ENCODE peak calls at places on chromosome 16, in five cellular contexts. G is tibial nerve, T is left ventricle myocardium inferior, M is ascending aorta, R is endodermal cell. D is an unnamed sample. For H3K4me1, the result is how much of the 10 kb centered on the place peaks cover.

GRCh38 chr16:19499481-19499880 is 22.4 kb downstream of the GDE1 start:
- DNase-seq in G (no peak), R (peak), T (no peak), M (no peak), D (no peak)

GRCh38 chr16:73058616-73059409 is 10.9 kb upstream of the ZFHX3 start:
- DNase-seq in T (peak), R (peak), M (no peak), G (no peak), D (peak)

GRCh38 chr16:11572301-11572995 is 14.3 kb downstream of the LITAF start:
- DNase-seq in T (peak), M (peak), R (peak), G (no peak), D (peak)

GRCh38 chr16:26665166-26665939 is 401.4 kb upstream of the C16orf82 start:
- DNase-seq in T (no peak), G (no peak), M (no peak), R (no peak), D (no peak)

GRCh38 chr16:78684040-78684611 is 584.7 kb downstream of the WWOX start:
- DNase-seq in T (peak), R (no peak), M (peak), G (peak), D (peak)

GRCh38 chr16:4410335-4411075 is 5.9 kb downstream of the CORO7 start:
- DNase-seq in M (no peak), G (no peak), T (no peak), R (no peak), D (peak)

GRCh38 chr16:67258160-67258835 is 9.5 kb downstream of the SLC9A5 start:
- DNase-seq in R (no peak), M (no peak), T (no peak), G (no peak), D (peak)

GRCh38 chr16:51952500-51952899 is 594.4 kb downstream of the TOX3 start:
- DNase-seq in G (no peak), R (no peak), T (no peak), M (no peak), D (no peak)

GRCh38 chr16:11114366-11115164 is 141.4 kb downstream of the SOCS1 start:
- DNase-seq in R (no peak), G (no peak), M (no peak), T (no peak), D (peak)

GRCh38 chr16:55248058-55248457 is 75.9 kb upstream of the IRX6 start:
- DNase-seq in M (no peak), T (no peak), G (no peak), R (no peak), D (no peak)

GRCh38 chr16:80176114-80176513 is 364.7 kb upstream of the DYNLRB2 start:
- DNase-seq in G (no peak), T (no peak), M (no peak), R (no peak), D (no peak)

GRCh38 chr16:25114121-25114520 is 2.6 kb downstream of the LCMT1 start:
- DNase-seq in M (no peak), G (no peak), T (no peak), R (no peak), D (no peak)

GRCh38 chr16:3097266-3097665 is 1.8 kb downstream of the ZSCAN10 start:
- DNase-seq in G (no peak), M (no peak), T (no peak), R (peak), D (no peak)

GRCh38 chr16:27728691-27729090 is 178.7 kb downstream of the KATNIP start:
- DNase-seq in G (no peak), T (no peak), R (no peak), M (no peak), D (no peak)

GRCh38 chr16:27727941-27728340 is 178.0 kb downstream of the KATNIP start:
- DNase-seq in G (no peak), R (no peak), T (no peak), M (no peak), D (no peak)

GRCh38 chr16:27730703-27731220 is 180.8 kb downstream of the KATNIP start:
- DNase-seq in M (no peak), R (no peak), T (no peak), G (no peak), D (no peak)

GRCh38 chr16:27726621-27727275 is 176.8 kb downstream of the KATNIP start:
- DNase-seq in R (no peak), T (no peak), G (no peak), M (no peak), D (no peak)

DNA sequence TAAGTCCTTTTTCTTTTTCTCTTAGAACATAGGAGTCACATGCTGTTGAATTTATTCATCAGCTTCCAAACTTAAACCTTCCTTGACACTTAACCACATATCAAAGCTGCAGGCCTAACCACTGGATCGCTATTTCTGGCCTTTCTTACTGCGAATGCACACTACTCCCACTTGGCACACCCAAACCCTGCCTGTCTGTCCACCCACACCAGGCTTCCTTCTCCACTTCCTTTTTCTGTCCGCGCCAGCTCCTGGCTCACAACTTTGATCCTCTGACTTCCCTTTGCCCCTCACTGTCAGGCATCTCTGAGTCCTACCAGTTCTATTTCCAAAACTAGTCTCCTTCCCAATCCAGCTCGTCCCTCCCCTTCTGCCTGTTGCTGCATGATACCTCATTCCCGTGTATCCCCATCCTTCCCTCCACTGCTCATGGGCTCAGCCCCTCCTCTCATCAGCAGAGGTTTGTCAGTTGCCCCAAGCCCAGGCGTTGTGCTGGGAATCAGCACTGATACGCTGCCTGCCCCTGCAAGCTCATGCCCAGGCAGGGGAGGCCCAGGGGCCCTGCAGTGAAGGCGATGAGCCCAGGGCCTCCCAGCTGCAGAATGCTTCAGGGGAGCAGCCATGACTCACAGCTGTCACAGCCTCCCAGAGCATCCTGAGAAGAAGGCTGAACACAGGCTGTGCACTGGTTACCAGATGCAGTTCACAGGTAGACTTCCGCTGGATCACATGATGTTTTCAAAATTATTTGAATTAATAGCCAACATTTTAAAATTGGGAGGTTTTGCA is 179.8 kb downstream of the KATNIP start:
- DNase-seq in R (no peak), T (no peak), M (no peak), G (no peak), D (peak)
- H3K27ac ChIP-seq in R (no peak), T (no peak), M (no peak), G (no peak), D (no peak)

DNA sequence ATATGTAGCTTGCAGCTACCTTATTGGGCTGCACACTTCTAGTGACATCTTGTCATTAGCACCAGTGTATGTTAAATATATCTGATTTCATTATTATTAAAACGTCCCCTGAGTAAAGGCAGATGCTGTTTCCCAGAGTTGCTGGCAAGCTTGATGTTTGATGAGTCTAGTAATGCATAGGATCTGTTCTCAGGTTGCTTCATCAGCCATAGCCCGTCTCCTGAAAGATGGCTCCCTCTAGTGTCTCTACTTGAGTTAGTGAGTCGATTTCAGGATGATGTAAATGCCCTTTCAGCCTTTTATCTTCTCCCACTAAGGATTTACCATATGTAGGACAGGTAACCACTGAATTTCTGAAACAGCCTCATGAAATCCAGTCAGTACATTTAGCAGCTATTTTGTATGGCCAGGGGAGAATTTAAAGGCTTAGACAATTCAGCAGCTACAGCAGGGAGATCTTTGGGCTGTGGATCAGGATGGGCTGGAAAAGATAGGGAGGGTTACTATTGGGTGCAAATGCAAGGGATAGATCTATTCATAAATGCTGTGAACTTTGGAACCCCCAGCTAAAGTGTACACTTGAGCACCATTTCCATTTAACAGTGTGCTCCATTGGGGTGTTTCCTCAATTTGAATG is 376.3 kb downstream of the CNTNAP4 start:
- DNase-seq in G (no peak), M (no peak), T (no peak), R (peak), D (no peak)
- TF ChIP-seq CTCF in G (peak), M (no peak), T (peak), R (peak), D (no peak)

DNA sequence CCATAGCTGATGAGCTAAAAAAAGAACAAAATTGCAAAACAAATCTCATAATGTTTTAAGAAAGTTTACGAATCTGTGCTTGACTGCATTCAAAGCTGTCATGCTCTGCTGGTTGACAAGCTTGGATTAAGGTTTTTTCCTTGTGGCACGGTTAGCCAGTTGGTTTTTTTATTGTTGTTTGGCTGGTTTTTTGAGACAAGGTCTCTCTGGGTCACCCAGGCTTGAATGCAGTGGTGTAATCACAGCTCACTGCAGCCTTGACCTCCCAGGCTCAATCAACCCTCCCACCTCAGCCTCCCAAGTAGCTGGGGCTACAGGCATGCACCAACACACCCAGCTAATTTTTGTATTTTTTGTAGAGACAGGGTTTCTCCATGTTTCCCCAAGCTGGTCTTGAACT is 45.7 kb downstream of the PHKB start:
- DNase-seq in M (no peak), T (no peak), G (no peak), R (no peak), D (no peak)
- H3K4me1 ChIP-seq in M (under half), T (under half), G (under half), R (under half), D (under half)

GRCh38 chr16:1372292-1372950 is 20.7 kb downstream of the GNPTG start:
- DNase-seq in M (no peak), T (no peak), R (no peak), G (no peak), D (no peak)

GRCh38 chr16:1375741-1376410 is 24.1 kb downstream of the GNPTG start:
- DNase-seq in G (no peak), M (no peak), T (no peak), R (no peak), D (no peak)

GRCh38 chr16:1377406-1378010 is 25.8 kb downstream of the GNPTG start:
- DNase-seq in R (no peak), M (no peak), T (no peak), G (no peak), D (no peak)

GRCh38 chr16:1374418-1375297 is 22.9 kb downstream of the GNPTG start:
- DNase-seq in T (no peak), R (no peak), G (no peak), M (no peak), D (no peak)

GRCh38 chr16:1375298-1375640 is 23.5 kb downstream of the GNPTG start:
- DNase-seq in M (no peak), T (no peak), R (no peak), G (no peak), D (no peak)
- H3K27ac ChIP-seq in M (no peak), T (no peak), R (no peak), G (no peak), D (no peak)

DNA sequence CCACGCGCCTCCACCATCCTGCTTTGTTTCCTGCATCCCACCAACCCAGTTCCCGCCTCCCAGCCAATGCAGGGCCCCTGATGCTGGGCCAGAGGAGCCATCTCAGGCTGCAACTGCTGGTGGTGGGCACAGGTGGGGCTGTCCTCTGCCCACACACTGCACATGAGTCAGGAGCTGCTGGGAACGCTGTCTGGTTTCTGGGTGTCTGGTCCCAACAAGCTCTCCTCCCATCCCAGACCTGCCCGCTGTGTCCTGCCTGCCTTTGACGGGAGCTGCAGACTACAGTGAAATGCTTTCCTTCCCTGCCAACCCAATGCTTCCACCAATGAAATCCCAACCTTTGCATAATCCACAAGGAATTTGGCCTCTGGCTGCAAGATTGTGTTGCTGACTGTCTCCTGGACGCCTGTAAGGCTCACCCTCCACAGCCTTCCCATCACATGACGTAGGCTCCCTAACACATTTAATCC is 98.9 kb downstream of the N4BP1 start:
- DNase-seq in T (no peak), M (no peak), R (no peak), G (no peak), D (no peak)
- TF ChIP-seq CTCF in T (no peak), M (no peak), R (no peak), G (no peak), D (no peak)

GRCh38 chr16:1531638-1531910 is 1.9 kb upstream of the TMEM204 start:
- DNase-seq in G (no peak), R (no peak), M (no peak), T (no peak), D (no peak)
- H3K4me1 ChIP-seq in G (half or more), R (under half), M (under half), T (half or more), D (half or more)

GRCh38 chr16:87391324-87391949 is 699 bp upstream of the MAP1LC3B start:
- DNase-seq in R (peak), T (peak), M (peak), G (peak), D (peak)

GRCh38 chr16:87391950-87392822 is at the start of gene MAP1LC3B:
- DNase-seq in G (peak), T (peak), R (peak), M (peak), D (peak)

GRCh38 chr16:87392823-87393679 is 915 bp downstream of the MAP1LC3B start:
- DNase-seq in G (no peak), T (peak), R (peak), M (peak), D (peak)

GRCh38 chr16:87395181-87395842 is 3.2 kb downstream of the MAP1LC3B start:
- DNase-seq in G (no peak), M (no peak), R (no peak), T (peak), D (no peak)

DNA sequence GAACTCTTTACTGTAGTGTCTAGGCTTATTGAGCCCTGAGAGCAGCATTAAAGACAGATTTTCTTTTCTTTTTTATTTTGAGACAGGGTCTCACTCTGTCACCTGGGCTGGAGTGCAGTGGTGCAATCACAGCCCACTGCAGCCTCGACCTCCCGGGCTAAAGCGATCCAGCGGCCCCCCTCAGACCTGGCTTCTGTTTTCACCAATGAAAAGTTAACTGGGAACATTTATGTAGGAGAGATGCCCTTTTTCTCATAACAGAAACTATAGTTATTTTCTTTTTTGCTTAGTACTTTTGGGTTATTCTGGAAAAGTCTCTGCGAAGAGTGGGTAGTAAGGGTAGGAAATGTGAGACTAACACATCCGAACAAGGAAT is 1.5 kb downstream of the MAP1LC3B start:
- DNase-seq in T (peak), M (no peak), R (peak), G (no peak), D (no peak)
- H3K27ac ChIP-seq in T (peak), M (peak), R (no peak), G (peak), D (peak)

GRCh38 chr16:1428511-1428910 is 2.4 kb upstream of the PERCC1 start:
- DNase-seq in T (no peak), M (no peak), G (no peak), R (peak), D (no peak)
- TF ChIP-seq CTCF in T (peak), M (no peak), G (peak), R (peak), D (no peak)

DNA sequence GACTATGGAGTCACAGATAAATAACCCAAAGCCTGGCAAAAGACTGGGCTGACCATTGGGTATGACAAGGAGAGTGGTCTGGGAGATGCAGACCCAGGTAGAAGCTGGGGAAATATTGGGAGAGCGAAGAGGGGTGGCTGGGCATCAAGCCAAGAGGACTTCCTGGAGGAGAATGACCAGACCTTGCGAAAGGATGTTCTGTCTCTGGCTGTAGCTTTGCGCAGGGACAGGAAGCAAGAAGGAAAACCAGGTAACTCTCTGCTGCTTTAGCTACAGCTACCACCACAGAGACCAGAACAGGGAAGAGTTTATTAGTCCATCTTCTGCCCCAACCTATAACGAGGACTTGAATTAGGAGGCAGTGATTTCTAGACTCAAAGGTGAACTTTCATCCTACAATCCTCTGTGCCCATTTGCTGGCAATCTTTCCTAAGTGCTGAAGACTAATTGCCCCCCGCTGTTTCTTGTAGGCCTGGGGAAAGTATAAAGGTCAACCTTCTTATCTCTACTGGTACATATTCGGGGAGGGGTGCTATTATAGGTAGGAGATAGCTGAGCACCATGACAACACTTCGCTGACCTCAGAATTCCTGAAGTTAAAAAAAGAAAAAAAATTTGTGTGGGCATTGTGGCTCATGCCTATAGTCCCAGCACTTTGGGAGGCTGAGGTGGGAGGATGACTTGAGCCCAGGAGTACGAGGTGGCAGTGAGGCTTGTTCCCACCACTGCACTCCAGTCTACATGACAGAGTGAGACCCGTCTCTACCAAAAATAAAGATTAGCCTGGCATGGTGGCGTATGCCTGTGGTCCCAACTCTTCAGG is 19.1 kb upstream of the KIFC3 start:
- DNase-seq in M (no peak), G (no peak), T (no peak), R (no peak), D (no peak)
- H3K4me1 ChIP-seq in M (under half), G (under half), T (under half), R (under half), D (under half)

GRCh38 chr16:1769402-1770300 is 1.7 kb downstream of the NME3 start:
- DNase-seq in G (no peak), R (no peak), T (no peak), M (no peak), D (no peak)
- H3K27ac ChIP-seq in G (peak), R (no peak), T (peak), M (peak), D (peak)

D was measured in tibial artery.